ENCODE peak calls at places on chromosomes 12 and 14, in eight cellular contexts. One of them, this sample, is unnamed.
A peak's percentile ranks its signal among the peaks of the same experiment; 100 is the strongest.

GRCh38 chr12:76078748-76079147 is 5.7 kb downstream of the NAP1L1 start:
- DNase-seq in GM03348: no peak
- DNase-seq in hippocampal formation: no peak
- DNase-seq in WERI-Rb-1: no peak
- DNase-seq in NCI-H1930: no peak
- DNase-seq in breast epithelium: no peak
- DNase-seq in fibroblast of gingiva: no peak
- DNase-seq in EL: no peak
- DNase-seq in this sample: no peak

GRCh38 chr12:123743002-123743401 is 19.1 kb upstream of the DNAH10 start:
- DNase-seq in hippocampal formation: no peak
- DNase-seq in breast epithelium: no peak
- DNase-seq in fibroblast of gingiva: no peak
- DNase-seq in NCI-H1930: no peak
- DNase-seq in WERI-Rb-1: no peak
- DNase-seq in GM03348: no peak
- DNase-seq in EL: no peak
- DNase-seq in this sample: no peak

GRCh38 chr14:95424533-95424932 is 91.9 kb downstream of the SYNE3 start:
- DNase-seq in breast epithelium: no peak
- DNase-seq in EL: no peak
- DNase-seq in WERI-Rb-1: no peak
- DNase-seq in fibroblast of gingiva: peak; percentile 75
- DNase-seq in GM03348: peak; percentile 31
- DNase-seq in NCI-H1930: no peak
- DNase-seq in hippocampal formation: no peak
- DNase-seq in this sample: peak; percentile 68

GRCh38 chr14:96090441-96091148 is 51.4 kb downstream of the C14orf132 start:
- DNase-seq in fibroblast of gingiva: peak; percentile 54
- DNase-seq in hippocampal formation: peak; percentile 43
- DNase-seq in EL: peak; percentile 77
- DNase-seq in NCI-H1930: peak; percentile 8
- DNase-seq in GM03348: peak; percentile 80
- DNase-seq in breast epithelium: peak; percentile 49
- DNase-seq in WERI-Rb-1: peak; percentile 64
- DNase-seq in this sample: peak; percentile 57

GRCh38 chr12:48998497-48999353 is 450 bp downstream of the DDN start:
- DNase-seq in hippocampal formation: no peak
- DNase-seq in WERI-Rb-1: no peak
- DNase-seq in EL: peak; percentile 54
- DNase-seq in GM03348: no peak
- DNase-seq in NCI-H1930: no peak
- DNase-seq in breast epithelium: no peak
- DNase-seq in fibroblast of gingiva: no peak
- DNase-seq in this sample: no peak

GRCh38 chr12:117047810-117048584 is 51.2 kb downstream of the TESC start:
- DNase-seq in NCI-H1930: no peak
- DNase-seq in breast epithelium: no peak
- DNase-seq in hippocampal formation: no peak
- DNase-seq in GM03348: peak; percentile 38
- DNase-seq in fibroblast of gingiva: no peak
- DNase-seq in WERI-Rb-1: no peak
- DNase-seq in EL: peak; percentile 49
- DNase-seq in this sample: peak; percentile 18

GRCh38 chr12:27260746-27261145 is 16.7 kb downstream of the STK38L start:
- DNase-seq in hippocampal formation: no peak
- DNase-seq in EL: no peak
- DNase-seq in WERI-Rb-1: no peak
- DNase-seq in breast epithelium: no peak
- DNase-seq in NCI-H1930: no peak
- DNase-seq in fibroblast of gingiva: peak; percentile 68
- DNase-seq in GM03348: peak; percentile 42
- DNase-seq in this sample: peak; percentile 79

GRCh38 chr12:32788405-32788804 is 32.7 kb upstream of the YARS2 start:
- DNase-seq in GM03348: no peak
- DNase-seq in WERI-Rb-1: no peak
- DNase-seq in breast epithelium: no peak
- DNase-seq in EL: no peak
- DNase-seq in NCI-H1930: no peak
- DNase-seq in hippocampal formation: no peak
- DNase-seq in fibroblast of gingiva: no peak
- DNase-seq in this sample: no peak

GRCh38 chr14:84087986-84088531 is 1441.9 kb upstream of the FLRT2 start:
- DNase-seq in breast epithelium: no peak
- DNase-seq in fibroblast of gingiva: peak; percentile 29
- DNase-seq in WERI-Rb-1: no peak
- DNase-seq in NCI-H1930: no peak
- DNase-seq in EL: no peak
- DNase-seq in hippocampal formation: no peak
- DNase-seq in GM03348: no peak
- DNase-seq in this sample: peak; percentile 79

GRCh38 chr12:67077617-67078016 is 191.5 kb upstream of the CAND1 start:
- DNase-seq in NCI-H1930: no peak
- DNase-seq in GM03348: no peak
- DNase-seq in fibroblast of gingiva: no peak
- DNase-seq in WERI-Rb-1: no peak
- DNase-seq in breast epithelium: no peak
- DNase-seq in EL: peak; percentile 20
- DNase-seq in hippocampal formation: no peak
- DNase-seq in this sample: peak; percentile 8

GRCh38 chr12:644818-645552 is 18.3 kb downstream of the NINJ2 start:
- DNase-seq in GM03348: peak; percentile 41
- DNase-seq in WERI-Rb-1: no peak
- DNase-seq in hippocampal formation: no peak
- DNase-seq in breast epithelium: no peak
- DNase-seq in fibroblast of gingiva: no peak
- DNase-seq in NCI-H1930: no peak
- DNase-seq in EL: no peak
- DNase-seq in this sample: peak; percentile 65

GRCh38 chr14:26008290-26008689 is 589.5 kb downstream of the NOVA1 start:
- DNase-seq in hippocampal formation: no peak
- DNase-seq in WERI-Rb-1: peak; percentile 6
- DNase-seq in NCI-H1930: no peak
- DNase-seq in EL: no peak
- DNase-seq in breast epithelium: no peak
- DNase-seq in GM03348: no peak
- DNase-seq in fibroblast of gingiva: no peak
- DNase-seq in this sample: peak; percentile 36

GRCh38 chr14:70887207-70888150 is 19.8 kb upstream of the PCNX1 start:
- DNase-seq in NCI-H1930: no peak
- DNase-seq in WERI-Rb-1: no peak
- DNase-seq in EL: peak; percentile 46
- DNase-seq in fibroblast of gingiva: peak; percentile 76
- DNase-seq in GM03348: peak; percentile 39
- DNase-seq in breast epithelium: no peak
- DNase-seq in hippocampal formation: no peak
- DNase-seq in this sample: peak; percentile 43

GRCh38 chr12:55847603-55848329 is 5.0 kb upstream of the MMP19 start:
- DNase-seq in GM03348: peak; percentile 94
- DNase-seq in NCI-H1930: no peak
- DNase-seq in EL: peak; percentile 99
- DNase-seq in breast epithelium: no peak
- DNase-seq in hippocampal formation: peak; percentile 18
- DNase-seq in WERI-Rb-1: no peak
- DNase-seq in fibroblast of gingiva: peak; percentile 100
- DNase-seq in this sample: peak; percentile 100

GRCh38 chr14:103196716-103197115 is 73.5 kb downstream of the TNFAIP2 start:
- DNase-seq in WERI-Rb-1: no peak
- DNase-seq in NCI-H1930: no peak
- DNase-seq in GM03348: no peak
- DNase-seq in EL: no peak
- DNase-seq in hippocampal formation: no peak
- DNase-seq in fibroblast of gingiva: no peak
- DNase-seq in breast epithelium: no peak
- DNase-seq in this sample: no peak

GRCh38 chr12:102948941-102949352 is 8.5 kb upstream of the ASCL1 start:
- DNase-seq in GM03348: peak; percentile 62
- DNase-seq in hippocampal formation: peak; percentile 17
- DNase-seq in WERI-Rb-1: peak; percentile 59
- DNase-seq in fibroblast of gingiva: peak; percentile 10
- DNase-seq in NCI-H1930: peak; percentile 30
- DNase-seq in EL: peak; percentile 31
- DNase-seq in breast epithelium: no peak
- DNase-seq in this sample: peak; percentile 54

GRCh38 chr14:76564471-76565119 is 188.7 kb downstream of the ESRRB start:
- DNase-seq in hippocampal formation: no peak
- DNase-seq in NCI-H1930: no peak
- DNase-seq in WERI-Rb-1: no peak
- DNase-seq in fibroblast of gingiva: no peak
- DNase-seq in GM03348: no peak
- DNase-seq in EL: peak; percentile 12
- DNase-seq in breast epithelium: no peak
- DNase-seq in this sample: no peak

GRCh38 chr12:106084048-106084671 is 54.6 kb downstream of the NUAK1 start:
- DNase-seq in breast epithelium: no peak
- DNase-seq in GM03348: peak; percentile 81
- DNase-seq in hippocampal formation: no peak
- DNase-seq in EL: peak; percentile 95
- DNase-seq in WERI-Rb-1: no peak
- DNase-seq in NCI-H1930: no peak
- DNase-seq in fibroblast of gingiva: peak; percentile 35
- DNase-seq in this sample: peak; percentile 89

GRCh38 chr14:49975286-49975685 is 82.4 kb downstream of the ARF6 start:
- DNase-seq in fibroblast of gingiva: peak; percentile 89
- DNase-seq in GM03348: peak; percentile 76
- DNase-seq in EL: peak; percentile 95
- DNase-seq in hippocampal formation: no peak
- DNase-seq in NCI-H1930: no peak
- DNase-seq in WERI-Rb-1: no peak
- DNase-seq in breast epithelium: no peak
- DNase-seq in this sample: peak; percentile 89

GRCh38 chr12:57823908-57824640 is 5.5 kb upstream of the AVIL start:
- DNase-seq in breast epithelium: no peak
- DNase-seq in GM03348: no peak
- DNase-seq in EL: no peak
- DNase-seq in NCI-H1930: no peak
- DNase-seq in hippocampal formation: no peak
- DNase-seq in fibroblast of gingiva: no peak
- DNase-seq in WERI-Rb-1: no peak
- DNase-seq in this sample: no peak

GRCh38 chr12:3251691-3252090 is 174.5 kb downstream of the TSPAN9 start:
- DNase-seq in hippocampal formation: no peak
- DNase-seq in EL: no peak
- DNase-seq in GM03348: no peak
- DNase-seq in NCI-H1930: no peak
- DNase-seq in WERI-Rb-1: no peak
- DNase-seq in breast epithelium: no peak
- DNase-seq in fibroblast of gingiva: no peak
- DNase-seq in this sample: no peak

GRCh38 chr12:111438501-111438900 is 32.8 kb downstream of the SH2B3 start:
- DNase-seq in breast epithelium: no peak
- DNase-seq in WERI-Rb-1: no peak
- DNase-seq in GM03348: no peak
- DNase-seq in fibroblast of gingiva: no peak
- DNase-seq in EL: peak; percentile 65
- DNase-seq in hippocampal formation: no peak
- DNase-seq in NCI-H1930: no peak
- DNase-seq in this sample: peak; percentile 67

GRCh38 chr14:84643438-84643837 is 886.5 kb upstream of the FLRT2 start:
- DNase-seq in breast epithelium: no peak
- DNase-seq in EL: no peak
- DNase-seq in fibroblast of gingiva: no peak
- DNase-seq in WERI-Rb-1: no peak
- DNase-seq in NCI-H1930: peak; percentile 64
- DNase-seq in hippocampal formation: no peak
- DNase-seq in GM03348: no peak
- DNase-seq in this sample: no peak

GRCh38 chr12:6767592-6768384 is 1.6 kb downstream of the PTMS start:
- DNase-seq in breast epithelium: no peak
- DNase-seq in EL: peak; percentile 35
- DNase-seq in GM03348: no peak
- DNase-seq in fibroblast of gingiva: peak; percentile 16
- DNase-seq in NCI-H1930: no peak
- DNase-seq in hippocampal formation: no peak
- DNase-seq in WERI-Rb-1: peak; percentile 44
- DNase-seq in this sample: peak; percentile 28

This sample was measured in fibroblast of pulmonary artery.